ENCODE peak calls at places on chromosome 2, in ten cellular contexts. K, D, X, V, C, N, Y, G, Z and E are unnamed samples.

GRCh38 chr2:215002500-215002899 is 135.9 kb downstream of the ABCA12 start:
- DNase-seq in Y (no peak), X (peak), C (peak), D (peak), G (peak), K (peak), Z (peak), N (peak), V (peak), E (peak)

GRCh38 chr2:65503746-65504145 is 71.3 kb upstream of the SPRED2 start:
- DNase-seq in X (no peak), G (no peak), V (no peak), Z (no peak), N (no peak), C (no peak), Y (no peak), D (no peak), K (no peak), E (no peak)

GRCh38 chr2:146661494-146662096 is 1183.2 kb upstream of the ACVR2A start:
- DNase-seq in K (peak), Y (no peak), Z (peak), X (peak), D (peak), N (peak), C (peak), V (peak), G (peak), E (peak)

GRCh38 chr2:12879649-12880048 is 162.9 kb downstream of the TRIB2 start:
- DNase-seq in N (no peak), X (no peak), G (no peak), D (no peak), C (no peak), K (no peak), Z (no peak), V (no peak), Y (no peak), E (no peak)

GRCh38 chr2:210302326-210302725 is 12.6 kb downstream of the MYL1 start:
- DNase-seq in N (peak), D (no peak), G (no peak), Z (no peak), V (no peak), C (no peak), K (no peak), X (no peak), Y (no peak), E (peak)

GRCh38 chr2:109635426-109636289 is 21.5 kb downstream of the SOWAHC start:
- DNase-seq in Z (no peak), C (no peak), D (no peak), N (no peak), X (no peak), Y (no peak), G (no peak), K (no peak), V (no peak), E (no peak)

GRCh38 chr2:47207614-47208013 is 52.5 kb upstream of the STPG4 start:
- DNase-seq in N (no peak), Z (no peak), D (no peak), V (no peak), X (no peak), K (no peak), C (no peak), G (no peak), Y (no peak), E (no peak)

GRCh38 chr2:100822587-100823248 is 2.8 kb downstream of the NPAS2 start:
- DNase-seq in G (peak), K (no peak), Z (peak), Y (no peak), N (peak), X (no peak), D (no peak), C (peak), V (no peak), E (peak)

GRCh38 chr2:140509765-140510164 is 1621.1 kb downstream of the LRP1B start:
- DNase-seq in G (no peak), K (no peak), Y (no peak), N (no peak), V (no peak), Z (no peak), X (no peak), C (no peak), D (no peak), E (no peak)

GRCh38 chr2:220104871-220105351 is 477.5 kb downstream of the SLC4A3 start:
- DNase-seq in Y (no peak), K (no peak), Z (no peak), D (no peak), N (peak), C (peak), G (peak), V (no peak), X (peak), E (peak)

GRCh38 chr2:98458207-98458606 is 13.5 kb downstream of the INPP4A start:
- DNase-seq in V (no peak), G (peak), C (no peak), Z (no peak), K (no peak), Y (no peak), D (no peak), X (no peak), N (peak), E (no peak)

GRCh38 chr2:111117666-111118454 is 2.9 kb upstream of the BCL2L11 start:
- DNase-seq in X (peak), Z (no peak), V (no peak), N (peak), K (no peak), Y (peak), G (peak), C (peak), D (peak), E (peak)

GRCh38 chr2:240840435-240841060 is 20.5 kb upstream of the KIF1A start:
- DNase-seq in Y (peak), Z (peak), X (peak), V (peak), K (peak), G (peak), C (peak), N (peak), D (peak), E (peak)

GRCh38 chr2:222545821-222546540 is 109.9 kb downstream of the FARSB start:
- DNase-seq in V (no peak), K (no peak), G (no peak), Z (no peak), Y (no peak), C (no peak), D (no peak), N (no peak), X (no peak), E (peak)

GRCh38 chr2:9820020-9820973 is 23.0 kb upstream of the TAF1B start:
- DNase-seq in V (no peak), C (peak), K (no peak), Y (no peak), X (no peak), Z (peak), N (peak), G (peak), D (no peak), E (no peak)

GRCh38 chr2:157874997-157875719 is 972 bp downstream of the ACVR1 start:
- DNase-seq in Y (peak), D (peak), X (peak), N (peak), V (no peak), Z (no peak), C (peak), K (peak), G (peak), E (peak)

GRCh38 chr2:134039912-134040581 is 213.8 kb upstream of the MGAT5 start:
- DNase-seq in N (no peak), Z (no peak), K (no peak), G (no peak), V (no peak), Y (no peak), D (no peak), C (no peak), X (no peak), E (no peak)

GRCh38 chr2:86221066-86221684 is 21.9 kb downstream of the MRPL35 start:
- DNase-seq in Z (peak), X (peak), V (peak), Y (no peak), G (peak), N (peak), K (peak), C (peak), D (peak), E (peak)

GRCh38 chr2:106695919-106696318 is 190.0 kb downstream of the ST6GAL2 start:
- DNase-seq in Y (no peak), Z (no peak), V (no peak), D (no peak), K (no peak), C (no peak), X (no peak), N (no peak), G (no peak), E (no peak)

GRCh38 chr2:143934913-143935310 is 585.0 kb downstream of the ZEB2 start:
- DNase-seq in C (peak), D (no peak), N (no peak), X (no peak), G (peak), Z (no peak), V (no peak), Y (no peak), K (no peak), E (no peak)

GRCh38 chr2:51103205-51103604 is 71.3 kb upstream of the NRXN1 start:
- DNase-seq in Y (peak), N (peak), C (peak), Z (peak), K (no peak), D (peak), V (peak), X (peak), G (peak), E (peak)

GRCh38 chr2:191664823-191665222 is 13.1 kb upstream of the NABP1 start:
- DNase-seq in X (no peak), V (no peak), Y (no peak), C (no peak), N (no peak), G (no peak), Z (no peak), D (no peak), K (no peak), E (no peak)

GRCh38 chr2:69305712-69306611 is 81.1 kb downstream of the GFPT1 start:
- DNase-seq in Z (no peak), V (no peak), K (peak), G (no peak), D (no peak), N (peak), Y (no peak), X (peak), C (no peak), E (no peak)

GRCh38 chr2:59774821-59775463 is 778.5 kb downstream of the BCL11A start:
- DNase-seq in V (no peak), G (no peak), D (no peak), K (no peak), Z (no peak), Y (no peak), X (no peak), N (no peak), C (no peak), E (no peak)

GRCh38 chr2:234606906-234607305 is 110.0 kb upstream of the ARL4C start:
- DNase-seq in D (no peak), X (no peak), C (peak), V (no peak), Y (no peak), N (no peak), K (no peak), Z (no peak), G (peak), E (no peak)

GRCh38 chr2:113762377-113763118 is 6.1 kb upstream of the SLC35F5 start:
- DNase-seq in D (no peak), Z (no peak), N (peak), C (peak), X (no peak), V (no peak), G (peak), Y (no peak), K (no peak), E (peak)

GRCh38 chr2:3940661-3941060 is 237.3 kb downstream of the DCDC2C start:
- DNase-seq in K (no peak), X (peak), C (no peak), V (no peak), Y (no peak), G (no peak), N (no peak), Z (no peak), D (no peak), E (no peak)

GRCh38 chr2:99701503-99701902 is 211.7 kb upstream of the REV1 start:
- DNase-seq in Y (no peak), V (no peak), Z (no peak), D (no peak), C (no peak), X (no peak), G (peak), N (peak), K (no peak), E (no peak)

GRCh38 chr2:223613017-223613950 is 11.1 kb upstream of the SCG2 start:
- DNase-seq in X (peak), C (peak), Z (peak), G (peak), K (peak), Y (peak), D (no peak), N (peak), V (peak), E (peak)

GRCh38 chr2:102365763-102366162 is 10.2 kb downstream of the IL18R1 start:
- DNase-seq in Z (no peak), N (no peak), X (no peak), V (no peak), C (no peak), Y (no peak), G (no peak), D (no peak), K (no peak), E (no peak)

GRCh38 chr2:185402474-185402873 is 336.1 kb upstream of the FSIP2 start:
- DNase-seq in N (no peak), Z (no peak), V (no peak), K (no peak), Y (no peak), D (no peak), C (no peak), G (no peak), X (no peak), E (no peak)

GRCh38 chr2:9424447-9425164 is 1.2 kb downstream of the CPSF3 start:
- DNase-seq in Y (no peak), V (no peak), D (no peak), C (no peak), X (no peak), G (no peak), Z (no peak), N (no peak), K (no peak), E (no peak)

GRCh38 chr2:75268112-75268511 is 68.8 kb upstream of the TACR1 start:
- DNase-seq in D (no peak), K (no peak), Y (no peak), X (no peak), N (no peak), V (no peak), G (no peak), C (no peak), Z (no peak), E (peak)

GRCh38 chr2:27638709-27639108 is 9.9 kb downstream of the GPN1 start:
- DNase-seq in D (no peak), G (peak), Y (no peak), Z (no peak), X (no peak), N (peak), V (no peak), K (no peak), C (peak), E (no peak)

GRCh38 chr2:232880764-232881351 is 10.8 kb downstream of the SNORC start:
- DNase-seq in D (no peak), C (no peak), G (no peak), Z (no peak), K (no peak), N (no peak), V (no peak), X (no peak), Y (no peak), E (no peak)

GRCh38 chr2:192566863-192567262 is 372.1 kb upstream of the TMEFF2 start:
- DNase-seq in Y (no peak), C (no peak), G (no peak), Z (no peak), K (no peak), D (no peak), V (no peak), X (no peak), N (no peak), E (no peak)

DNA sequence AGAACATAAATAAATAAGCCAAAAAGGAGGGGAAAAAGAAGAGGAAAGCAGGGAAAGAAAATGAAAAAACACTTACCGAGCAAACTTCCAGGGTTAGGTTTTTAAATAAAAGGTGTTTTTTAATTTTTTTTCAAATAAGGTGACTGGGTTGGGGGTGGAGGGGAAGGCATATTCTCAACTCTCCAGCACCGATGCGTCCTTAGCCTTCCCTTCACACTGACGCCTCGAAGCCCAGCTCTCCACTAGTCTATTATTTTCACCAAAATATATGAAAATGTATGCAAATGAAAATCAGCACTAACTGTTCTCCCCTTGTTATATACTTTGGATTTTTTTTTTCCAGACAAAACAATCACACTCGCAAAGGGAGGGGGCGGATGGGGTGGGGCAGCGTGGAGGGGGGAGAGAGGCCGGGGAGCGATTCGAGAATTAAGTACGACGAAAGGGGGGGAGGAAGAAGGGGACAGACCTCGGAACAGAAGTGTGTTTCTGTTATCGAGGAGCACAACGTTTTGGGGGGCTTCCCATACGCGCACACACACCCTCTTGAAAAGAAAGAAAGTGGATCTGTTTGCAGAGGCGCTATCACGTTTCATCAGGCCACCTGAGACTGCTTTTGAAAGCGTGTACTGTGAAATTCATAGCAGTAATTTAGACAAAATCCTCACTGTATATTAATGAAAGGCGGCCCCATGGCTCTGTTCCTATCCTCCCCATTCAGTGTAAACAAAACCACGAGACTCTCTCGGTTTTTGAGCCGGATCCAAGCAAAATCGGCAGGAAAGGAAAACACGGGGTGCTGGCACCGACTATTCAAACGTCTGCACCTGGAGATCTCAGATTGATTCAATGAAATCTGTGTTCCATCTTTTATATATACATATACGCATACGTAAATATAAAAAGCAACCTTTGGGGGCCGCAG is 2.4 kb upstream of the POU3F3 start:
- DNase-seq in Z (no peak), N (no peak), C (no peak), V (no peak), K (no peak), Y (no peak), D (no peak), G (no peak), X (no peak), E (no peak)
- H3K4me3 ChIP-seq in Z (no peak), N (no peak), C (no peak), V (no peak), K (no peak), Y (peak), D (peak), G (no peak), X (peak), E (peak)

GRCh38 chr2:227370791-227371312 is 8.3 kb downstream of the TM4SF20 start:
- DNase-seq in Y (no peak), V (no peak), K (no peak), Z (peak), N (peak), G (peak), X (no peak), D (no peak), C (peak), E (peak)
- H3K9ac ChIP-seq in Y (no peak), V (no peak), K (no peak), Z (no peak), N (peak), G (no peak), X (no peak), D (no peak), C (no peak), E (no peak)

GRCh38 chr2:78281164-78281563 is 744.3 kb upstream of the REG3G start:
- DNase-seq in N (no peak), C (no peak), G (no peak), K (no peak), Z (no peak), D (no peak), X (no peak), Y (no peak), V (no peak), E (no peak)
- H3K4me3 ChIP-seq in N (no peak), C (no peak), G (no peak), K (no peak), Z (no peak), D (no peak), X (no peak), Y (no peak), V (no peak), E (no peak)

GRCh38 chr2:11827547-11827946 is 81.1 kb downstream of the LPIN1 start:
- DNase-seq in X (no peak), N (no peak), K (no peak), Z (no peak), D (no peak), C (no peak), V (no peak), Y (no peak), G (no peak), E (no peak)

GRCh38 chr2:11828933-11829323 is 82.5 kb downstream of the LPIN1 start:
- DNase-seq in D (no peak), Z (no peak), X (no peak), G (no peak), N (no peak), V (no peak), C (no peak), Y (no peak), K (no peak), E (no peak)

GRCh38 chr2:11829947-11830707 is 83.7 kb downstream of the LPIN1 start:
- DNase-seq in X (peak), D (peak), Y (peak), C (peak), Z (peak), G (peak), N (peak), V (peak), K (peak), E (peak)

GRCh38 chr2:11830708-11831301 is 84.4 kb downstream of the LPIN1 start:
- DNase-seq in C (no peak), N (no peak), V (no peak), D (no peak), G (no peak), Y (no peak), X (no peak), K (no peak), Z (no peak), E (no peak)

GRCh38 chr2:11829324-11829946 is 83.0 kb downstream of the LPIN1 start:
- DNase-seq in G (peak), X (peak), N (peak), V (peak), K (peak), D (peak), Y (peak), C (peak), Z (peak), E (peak)
- H3K9ac ChIP-seq in G (peak), X (no peak), N (peak), V (peak), K (peak), D (no peak), Y (peak), C (no peak), Z (peak), E (peak)

GRCh38 chr2:190359896-190360376 is 16.5 kb downstream of the INPP1 start:
- DNase-seq in Z (peak), G (peak), D (no peak), Y (peak), N (peak), X (peak), C (peak), V (no peak), K (no peak), E (peak)
- H3K4me3 ChIP-seq in Z (peak), G (peak), D (no peak), Y (peak), N (peak), X (no peak), C (peak), V (no peak), K (no peak), E (peak)

GRCh38 chr2:187302146-187302545 is 145.9 kb downstream of the CALCRL start:
- DNase-seq in G (peak), X (no peak), C (peak), K (no peak), D (no peak), Y (no peak), V (no peak), N (no peak), Z (no peak), E (no peak)

GRCh38 chr2:187297806-187298205 is 150.2 kb downstream of the CALCRL start:
- DNase-seq in X (no peak), C (no peak), Y (no peak), D (no peak), K (no peak), G (no peak), Z (no peak), V (no peak), N (no peak), E (peak)

GRCh38 chr2:187307606-187308005 is 140.4 kb downstream of the CALCRL start:
- DNase-seq in X (no peak), N (no peak), Y (no peak), Z (no peak), G (no peak), V (no peak), D (no peak), C (no peak), K (no peak), E (no peak)

GRCh38 chr2:187299122-187299906 is 148.7 kb downstream of the CALCRL start:
- DNase-seq in C (peak), K (no peak), V (no peak), N (peak), Z (no peak), X (no peak), D (no peak), Y (no peak), G (no peak), E (peak)

DNA sequence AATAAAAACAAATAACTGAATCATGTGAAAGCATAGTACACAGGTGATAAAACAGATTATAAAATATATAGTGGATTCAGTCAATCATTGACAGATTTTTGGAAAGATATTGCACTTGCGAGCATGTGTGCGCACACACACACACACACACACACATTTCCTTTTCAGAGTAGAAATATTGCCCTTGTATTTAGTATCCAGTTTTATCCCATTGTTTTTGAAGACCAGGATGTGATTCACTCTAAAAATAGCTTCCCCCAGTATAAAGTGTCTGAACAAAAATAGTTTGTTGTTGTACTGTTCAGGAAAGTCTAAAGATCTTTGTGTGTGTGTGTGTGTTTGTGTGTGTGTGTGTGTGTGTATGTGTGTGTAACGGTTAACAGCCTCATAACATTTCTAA is 145.4 kb downstream of the CALCRL start:
- DNase-seq in X (no peak), V (no peak), K (no peak), Z (no peak), N (peak), G (peak), Y (no peak), C (peak), D (no peak), E (peak)
- H3K9ac ChIP-seq in X (no peak), V (no peak), K (no peak), Z (no peak), N (no peak), G (no peak), Y (no peak), C (no peak), D (no peak), E (no peak)